ENCODE peak calls at places on chromosomes 13 and 19, in ten cellular contexts. L, I, F, J, U, O, C, V, Q and W are unnamed samples.

GRCh38 chr13:89465366-89465765 is 1794.2 kb downstream of the SLITRK5 start:
- DNase-seq in V (no peak), Q (peak), L (no peak), F (peak), O (no peak), I (no peak), C (no peak), U (no peak), J (no peak), W (no peak)

GRCh38 chr13:99740261-99740979 is 231.1 kb downstream of the ZIC5 start:
- DNase-seq in L (no peak), I (no peak), C (no peak), Q (no peak), O (no peak), V (no peak), J (no peak), U (no peak), F (peak), W (no peak)

GRCh38 chr13:24502567-24503375 is 9.8 kb downstream of the PARP4 start:
- DNase-seq in I (no peak), V (peak), F (peak), U (no peak), Q (peak), J (no peak), C (no peak), L (no peak), O (peak), W (no peak)

GRCh38 chr19:46913852-46914430 is 53.1 kb downstream of the ARHGAP35 start:
- DNase-seq in U (no peak), J (no peak), V (no peak), Q (no peak), L (peak), C (no peak), I (no peak), F (peak), O (no peak), W (no peak)

GRCh38 chr13:95573226-95573625 is 20.7 kb downstream of the CLDN10 start:
- DNase-seq in J (no peak), U (no peak), C (no peak), I (no peak), Q (peak), O (peak), L (no peak), V (no peak), F (peak), W (no peak)

GRCh38 chr13:110907951-110908898 is 6.6 kb downstream of the ANKRD10 start:
- DNase-seq in U (no peak), L (no peak), O (peak), Q (peak), J (peak), F (peak), V (peak), I (no peak), C (no peak), W (peak)

GRCh38 chr13:68190826-68191225 is 960.7 kb upstream of the PCDH9 start:
- DNase-seq in I (no peak), U (no peak), V (no peak), J (no peak), F (peak), Q (no peak), C (no peak), L (peak), O (no peak), W (no peak)

GRCh38 chr13:80955487-80955886 is 614.6 kb upstream of the SPRY2 start:
- DNase-seq in F (no peak), C (no peak), J (no peak), U (no peak), O (no peak), I (no peak), Q (peak), V (no peak), L (no peak), W (no peak)

GRCh38 chr19:5040544-5041167 is 71.7 kb downstream of the KDM4B start:
- DNase-seq in Q (no peak), O (no peak), I (no peak), C (no peak), F (no peak), J (no peak), U (no peak), V (no peak), L (no peak), W (no peak)

GRCh38 chr13:75285310-75285709 is 196.7 kb downstream of the TBC1D4 start:
- DNase-seq in Q (no peak), O (no peak), I (no peak), V (no peak), C (no peak), J (no peak), F (no peak), U (no peak), L (no peak), W (no peak)

GRCh38 chr13:110287031-110287828 is 19.7 kb downstream of the COL4A1 start:
- DNase-seq in V (no peak), U (no peak), I (no peak), O (no peak), J (no peak), C (peak), Q (peak), L (no peak), F (no peak), W (no peak)

GRCh38 chr13:20570540-20570939 is 3.6 kb downstream of the IFT88 start:
- DNase-seq in O (no peak), I (no peak), F (no peak), L (no peak), V (no peak), Q (peak), C (no peak), U (no peak), J (no peak), W (no peak)

GRCh38 chr13:30020726-30021312 is 170.4 kb upstream of the UBL3 start:
- DNase-seq in J (no peak), V (no peak), F (peak), I (no peak), Q (peak), C (no peak), L (no peak), O (no peak), U (no peak), W (no peak)

GRCh38 chr13:51856027-51856736 is 5.6 kb upstream of the CCDC70 start:
- DNase-seq in L (no peak), C (no peak), J (no peak), V (no peak), Q (no peak), U (no peak), O (no peak), F (peak), I (no peak), W (no peak)

GRCh38 chr19:4987692-4988370 is 18.9 kb downstream of the KDM4B start:
- DNase-seq in I (no peak), F (no peak), V (no peak), J (no peak), O (no peak), C (no peak), Q (peak), U (no peak), L (no peak), W (no peak)

GRCh38 chr13:98180092-98180491 is 3.0 kb upstream of the RNF113B start:
- DNase-seq in U (no peak), L (no peak), F (peak), C (no peak), Q (no peak), V (no peak), J (no peak), O (no peak), I (no peak), W (no peak)

GRCh38 chr13:37058801-37059135 is 720 bp downstream of the SUPT20H start:
- DNase-seq in I (no peak), Q (no peak), V (peak), O (peak), U (peak), L (peak), J (no peak), C (no peak), F (no peak), W (peak)

GRCh38 chr13:113947321-113948033 is 26.4 kb downstream of the C13orf46 start:
- DNase-seq in O (peak), Q (peak), V (no peak), J (no peak), L (no peak), C (peak), F (no peak), I (no peak), U (no peak), W (peak)

GRCh38 chr13:106534844-106535551 is 464 bp downstream of the EFNB2 start:
- DNase-seq in F (no peak), L (no peak), Q (peak), C (no peak), U (peak), J (no peak), V (no peak), I (no peak), O (no peak), W (no peak)

GRCh38 chr13:98780451-98780850 is 28.0 kb upstream of the SLC15A1 start:
- DNase-seq in Q (no peak), U (no peak), L (no peak), V (no peak), C (no peak), J (no peak), I (no peak), F (no peak), O (no peak), W (no peak)

GRCh38 chr13:53064721-53065120 is 36.1 kb downstream of the OLFM4 start:
- DNase-seq in U (no peak), Q (no peak), O (no peak), C (no peak), V (peak), F (no peak), J (no peak), I (no peak), L (peak), W (no peak)

GRCh38 chr19:1734328-1734966 is 18.9 kb upstream of the ONECUT3 start:
- DNase-seq in Q (no peak), J (no peak), U (no peak), L (no peak), F (no peak), I (no peak), O (no peak), V (no peak), C (no peak), W (no peak)

GRCh38 chr13:98664047-98664446 is 87.1 kb upstream of the STK24 start:
- DNase-seq in J (peak), O (peak), Q (peak), V (no peak), F (peak), L (no peak), C (no peak), I (no peak), U (peak), W (no peak)

GRCh38 chr19:4647676-4648644 is 8.6 kb downstream of the TNFAIP8L1 start:
- DNase-seq in Q (peak), O (peak), U (no peak), I (no peak), F (no peak), C (no peak), J (no peak), V (no peak), L (no peak), W (peak)

GRCh38 chr13:33244907-33245287 is 40.7 kb downstream of the STARD13 start:
- DNase-seq in V (no peak), C (no peak), U (no peak), O (no peak), Q (no peak), I (no peak), F (no peak), L (no peak), J (no peak), W (no peak)

GRCh38 chr13:67833564-67833963 is 603.4 kb upstream of the PCDH9 start:
- DNase-seq in I (no peak), V (no peak), J (no peak), L (no peak), Q (no peak), C (no peak), U (no peak), F (no peak), O (no peak), W (no peak)

GRCh38 chr13:100274942-100275506 is 186.1 kb downstream of the PCCA start:
- DNase-seq in I (no peak), U (no peak), F (no peak), L (peak), C (no peak), J (no peak), O (no peak), Q (no peak), V (no peak), W (no peak)

GRCh38 chr13:113970810-113971470 is 2.9 kb downstream of the C13orf46 start:
- DNase-seq in L (no peak), I (no peak), V (no peak), J (no peak), O (no peak), C (peak), F (no peak), U (no peak), Q (peak), W (no peak)

GRCh38 chr13:110195547-110196485 is 111.1 kb downstream of the COL4A1 start:
- DNase-seq in V (no peak), U (no peak), O (no peak), C (peak), L (no peak), J (no peak), F (no peak), I (no peak), Q (no peak), W (no peak)

GRCh38 chr19:36209372-36209771 is 5.1 kb downstream of the ZNF565 start:
- DNase-seq in O (no peak), U (no peak), I (no peak), C (no peak), Q (no peak), L (no peak), V (no peak), J (no peak), F (no peak), W (no peak)

GRCh38 chr13:20461481-20461859 is 64.2 kb downstream of the CRYL1 start:
- DNase-seq in C (no peak), U (peak), L (peak), O (no peak), J (peak), Q (peak), F (peak), V (no peak), I (no peak), W (no peak)

GRCh38 chr13:47976325-47976724 is 24.7 kb downstream of the SUCLA2 start:
- DNase-seq in J (no peak), F (no peak), Q (peak), U (no peak), I (no peak), O (no peak), V (no peak), C (no peak), L (no peak), W (no peak)

GRCh38 chr13:92390217-92390616 is 836.4 kb upstream of the GPC6 start:
- DNase-seq in J (no peak), L (no peak), C (no peak), I (no peak), V (peak), O (no peak), U (no peak), F (peak), Q (no peak), W (no peak)

GRCh38 chr19:35555301-35556005 is 8.0 kb downstream of the ATP4A start:
- DNase-seq in O (no peak), V (peak), I (no peak), C (no peak), U (no peak), L (peak), F (peak), Q (peak), J (no peak), W (no peak)